ENCODE peak calls at places on chromosomes 7 and 10, in six cellular contexts. K is fibroblast of gingiva; T is iris pigment epithelial cell; I is epithelial cell of prostate; H is central memory CD4-positive, alpha-beta T cell; U is NCI-H1105. B is an unnamed sample.

GRCh38 chr7:91164531-91164930 is 99.7 kb upstream of the FZD1 start:
- DNase-seq in I (no peak), K (peak; percentile 34), U (no peak), T (peak; percentile 6), H (no peak), B (no peak)

GRCh38 chr10:81898518-81898917 is 23.5 kb downstream of the NRG3 start:
- DNase-seq in U (no peak), K (no peak), H (no peak), I (no peak), T (no peak), B (no peak)

GRCh38 chr10:6532321-6532720 is 47.8 kb downstream of the PRKCQ start:
- DNase-seq in U (no peak), K (no peak), H (no peak), I (no peak), T (no peak), B (no peak)

GRCh38 chr10:69337312-69338132 is 59.2 kb downstream of the HK1 start:
- DNase-seq in I (peak; percentile 89), T (peak; percentile 97), K (peak; percentile 89), H (no peak), U (peak; percentile 48), B (peak; percentile 47)

GRCh38 chr10:95401704-95402469 is 111.1 kb upstream of the PDLIM1 start:
- DNase-seq in K (no peak), U (no peak), T (no peak), H (no peak), I (no peak), B (no peak)

GRCh38 chr7:158695726-158696452 is 8.7 kb downstream of the NCAPG2 start:
- DNase-seq in I (peak; percentile 22), K (peak; percentile 82), U (no peak), H (peak; percentile 40), T (peak; percentile 84), B (no peak)

GRCh38 chr7:29723599-29723998 is 82.7 kb upstream of the WIPF3 start:
- DNase-seq in T (peak; percentile 47), K (peak; percentile 38), U (no peak), I (peak; percentile 8), H (no peak), B (no peak)

GRCh38 chr7:610531-611280 is 91.1 kb upstream of the PDGFA start:
- DNase-seq in U (no peak), I (no peak), K (no peak), H (no peak), T (peak; percentile 45), B (no peak)

GRCh38 chr10:124648738-124649137 is 95.4 kb downstream of the FAM53B start:
- DNase-seq in T (peak; percentile 90), K (peak; percentile 29), H (peak; percentile 69), I (peak; percentile 67), U (peak; percentile 63), B (peak; percentile 88)

GRCh38 chr7:45718464-45719330 is 144.5 kb downstream of the ADCY1 start:
- DNase-seq in U (no peak), K (no peak), T (peak; percentile 26), H (no peak), I (no peak), B (no peak)

GRCh38 chr10:92405006-92405924 is 114.3 kb downstream of the MARCHF5 start:
- DNase-seq in T (no peak), I (no peak), H (no peak), U (no peak), K (no peak), B (no peak)

GRCh38 chr10:127089446-127089845 is 106.9 kb downstream of the INSYN2A start:
- DNase-seq in U (no peak), K (no peak), T (no peak), H (no peak), I (no peak), B (no peak)

GRCh38 chr10:115417585-115418265 is 324.6 kb downstream of the ATRNL1 start:
- DNase-seq in K (peak; percentile 10), U (no peak), I (peak; percentile 18), H (no peak), T (peak; percentile 60), B (no peak)

GRCh38 chr7:157952841-157953645 is 616.2 kb downstream of the DNAJB6 start:
- DNase-seq in I (no peak), T (no peak), K (no peak), U (no peak), H (no peak), B (no peak)

GRCh38 chr7:83301416-83301815 is 138.7 kb upstream of the PCLO start:
- DNase-seq in T (peak; percentile 89), K (no peak), U (no peak), H (no peak), I (no peak), B (no peak)

GRCh38 chr7:44283381-44284211 is 41.8 kb downstream of the CAMK2B start:
- DNase-seq in I (no peak), T (no peak), U (no peak), K (no peak), H (no peak), B (no peak)

B was measured in DMS79.